ENCODE peak calls at places on chromosomes 3 and 15, in five cellular contexts. G is NCI-H510A treated with DMSO at 0.1 percent for 48 hours, Z is amniotic stem cell, R is heart left ventricle, Q is fibroblast of the conjunctiva. T is an unnamed sample.

GRCh38 chr3:155065537-155065936 is 14.6 kb upstream of the MME start:
- DNase-seq in Z (no peak), G (no peak), Q (peak), R (no peak), T (no peak)

GRCh38 chr3:119304201-119304713 is 10.1 kb downstream of the ARHGAP31 start:
- DNase-seq in Z (no peak), R (no peak), Q (no peak), G (no peak), T (no peak)

GRCh38 chr15:40460404-40460803 is 10.4 kb upstream of the CHST14 start:
- DNase-seq in Q (no peak), Z (no peak), G (no peak), R (no peak), T (no peak)

GRCh38 chr15:64905119-64905831 is 6.4 kb upstream of the ANKDD1A start:
- DNase-seq in R (peak), Z (peak), G (no peak), Q (peak), T (peak)

GRCh38 chr15:52483712-52484111 is 45.0 kb downstream of the MYO5A start:
- DNase-seq in Q (no peak), G (no peak), R (no peak), Z (no peak), T (no peak)

GRCh38 chr3:72887723-72888545 is at the start of gene GXYLT2:
- DNase-seq in R (peak), Z (no peak), G (peak), Q (peak), T (peak)

GRCh38 chr3:170222647-170223541 is 670 bp downstream of the PRKCI start:
- DNase-seq in Z (no peak), G (peak), R (peak), Q (no peak), T (peak)

GRCh38 chr3:129975332-129976090 is 991 bp downstream of the TRH start:
- DNase-seq in Q (no peak), G (no peak), R (no peak), Z (no peak), T (no peak)

GRCh38 chr3:151008699-151009098 is 36.2 kb upstream of the CLRN1 start:
- DNase-seq in Q (peak), R (no peak), Z (peak), G (no peak), T (no peak)

GRCh38 chr15:53197426-53197839 is 407.3 kb upstream of the ONECUT1 start:
- DNase-seq in Z (no peak), G (peak), Q (peak), R (peak), T (peak)

GRCh38 chr3:185702564-185703225 is 116.6 kb downstream of the SENP2 start:
- DNase-seq in Q (no peak), Z (no peak), G (peak), R (no peak), T (no peak)

GRCh38 chr3:193974147-193974546 is 161.8 kb upstream of the HES1 start:
- DNase-seq in Z (no peak), Q (no peak), G (no peak), R (no peak), T (no peak)

GRCh38 chr3:132344666-132345280 is 27.6 kb downstream of the ACP3 start:
- DNase-seq in G (no peak), Q (no peak), Z (no peak), R (no peak), T (no peak)

GRCh38 chr3:196694202-196694638 is 17.8 kb downstream of the CEP19 start:
- DNase-seq in R (no peak), Z (no peak), Q (no peak), G (no peak), T (no peak)

GRCh38 chr3:30146978-30147377 is 459.4 kb upstream of the TGFBR2 start:
- DNase-seq in Z (no peak), Q (no peak), G (no peak), R (no peak), T (no peak)

GRCh38 chr15:62782100-62782791 is 260.3 kb upstream of the TPM1 start:
- DNase-seq in G (peak), R (peak), Z (peak), Q (peak), T (no peak)

GRCh38 chr15:35440265-35440664 is 105.7 kb downstream of the DPH6 start:
- DNase-seq in G (no peak), Z (no peak), Q (no peak), R (no peak), T (no peak)

GRCh38 chr3:64207289-64208086 is 17.8 kb downstream of the PRICKLE2 start:
- DNase-seq in G (no peak), Q (no peak), R (peak), Z (no peak), T (no peak)

GRCh38 chr15:58212909-58213526 is 74.8 kb downstream of the AQP9 start:
- DNase-seq in Q (peak), R (no peak), G (peak), Z (no peak), T (no peak)

GRCh38 chr15:41734079-41734478 is 40.2 kb upstream of the MAPKBP1 start:
- DNase-seq in Q (no peak), G (no peak), Z (no peak), R (no peak), T (no peak)

GRCh38 chr3:33884204-33884561 is 85.8 kb downstream of the PDCD6IP start:
- DNase-seq in Q (no peak), Z (no peak), R (no peak), G (no peak), T (no peak)

GRCh38 chr3:32359766-32360513 is 31.7 kb upstream of the CMTM7 start:
- DNase-seq in R (no peak), Z (no peak), Q (no peak), G (no peak), T (no peak)

GRCh38 chr3:183527421-183527979 is 28.0 kb downstream of the KLHL6 start:
- DNase-seq in Q (no peak), R (no peak), Z (no peak), G (no peak), T (no peak)

GRCh38 chr3:64377942-64378341 is 152.7 kb upstream of the PRICKLE2 start:
- DNase-seq in R (no peak), G (no peak), Q (no peak), Z (no peak), T (no peak)

GRCh38 chr3:107943860-107944543 is 146.8 kb downstream of the CD47 start:
- DNase-seq in G (no peak), Q (peak), R (no peak), Z (no peak), T (no peak)

GRCh38 chr3:192684151-192684550 is 43.2 kb downstream of the FGF12 start:
- DNase-seq in R (no peak), G (no peak), Q (no peak), Z (no peak), T (no peak)

GRCh38 chr15:67472957-67473356 is 48.0 kb upstream of the C15orf61 start:
- DNase-seq in Q (no peak), G (no peak), R (no peak), Z (no peak), T (no peak)

GRCh38 chr3:52845157-52845556 is 10.3 kb upstream of the MUSTN1 start:
- DNase-seq in Q (no peak), Z (no peak), G (peak), R (peak), T (no peak)

GRCh38 chr3:46370784-46371183 is at the start of gene CCR5:
- DNase-seq in Q (no peak), Z (no peak), R (no peak), G (no peak), T (no peak)

GRCh38 chr3:141305436-141305835 is 62.9 kb upstream of the ZBTB38 start:
- DNase-seq in R (no peak), G (no peak), Z (no peak), Q (peak), T (no peak)

GRCh38 chr15:95304116-95304873 is 1026.2 kb upstream of the NR2F2 start:
- DNase-seq in R (peak), Z (no peak), G (no peak), Q (peak), T (no peak)

GRCh38 chr3:98692787-98693473 is 70.2 kb upstream of the ST3GAL6 start:
- DNase-seq in Z (no peak), G (no peak), R (no peak), Q (no peak), T (no peak)

GRCh38 chr15:70670680-70671079 is 92.7 kb downstream of the UACA start:
- DNase-seq in Z (no peak), G (no peak), R (no peak), Q (peak), T (no peak)

GRCh38 chr15:69575387-69575786 is 122.8 kb downstream of the RPLP1 start:
- DNase-seq in G (no peak), R (no peak), Z (no peak), Q (no peak), T (no peak)

GRCh38 chr3:100073555-100074307 is 40.6 kb downstream of the FILIP1L start:
- DNase-seq in Q (peak), R (peak), G (no peak), Z (peak), T (no peak)